ENCODE peak calls at places on chromosome 17, in four cellular contexts. N is substantia nigra, A is uterus, B is aorta. U is an unnamed sample.
A peak's percentile ranks its signal among the peaks of the same experiment; 100 is the strongest.

GRCh38 chr17:74282587-74283370 is 8.7 kb downstream of the DNAI2 start:
- DNase-seq in N (no peak), A (no peak), B (no peak), U (no peak)

GRCh38 chr17:65078441-65079160 is 22.1 kb upstream of the GNA13 start:
- DNase-seq in N (peak; percentile 58), A (no peak), B (no peak), U (no peak)

GRCh38 chr17:45735488-45735887 is 48.6 kb upstream of the CRHR1 start:
- DNase-seq in N (no peak), A (no peak), B (no peak), U (no peak)

GRCh38 chr17:2975469-2975958 is 87.9 kb downstream of the OR1D5 start:
- DNase-seq in N (no peak), A (no peak), B (no peak), U (no peak)

GRCh38 chr17:42843358-42843934 is 934 bp upstream of the AOC2 start:
- DNase-seq in N (no peak), A (no peak), B (no peak), U (peak; percentile 23)

GRCh38 chr17:2214047-2214717 is 89.4 kb downstream of the SMG6 start:
- DNase-seq in N (peak; percentile 83), A (peak; percentile 69), B (peak; percentile 86), U (peak; percentile 61)

GRCh38 chr17:4900231-4901107 is 1.1 kb downstream of the C17orf107 start:
- DNase-seq in N (no peak), A (no peak), B (no peak), U (no peak)

GRCh38 chr17:50853015-50853615 is 13.0 kb downstream of the TOB1 start:
- DNase-seq in N (no peak), A (no peak), B (no peak), U (no peak)

GRCh38 chr17:31556969-31557620 is 165.6 kb downstream of the RAB11FIP4 start:
- DNase-seq in N (no peak), A (no peak), B (no peak), U (no peak)

GRCh38 chr17:60573139-60573975 is 26.6 kb upstream of the PPM1D start:
- DNase-seq in N (no peak), A (peak; percentile 30), B (no peak), U (no peak)

GRCh38 chr17:58277726-58278595 is 2.8 kb downstream of the MPO start:
- DNase-seq in N (no peak), A (no peak), B (no peak), U (no peak)

GRCh38 chr17:45162022-45162687 is 480 bp downstream of the HEXIM2 start:
- DNase-seq in N (peak; percentile 39), A (no peak), B (no peak), U (no peak)

GRCh38 chr17:56489980-56490379 is 103.5 kb upstream of the NOG start:
- DNase-seq in N (no peak), A (no peak), B (no peak), U (no peak)

GRCh38 chr17:1227917-1228751 is 42.1 kb upstream of the BHLHA9 start:
- DNase-seq in N (no peak), A (no peak), B (no peak), U (no peak)

GRCh38 chr17:50887705-50888245 is 21.6 kb upstream of the TOB1 start:
- DNase-seq in N (no peak), A (no peak), B (no peak), U (no peak)

GRCh38 chr17:77132411-77133086 is 8.2 kb upstream of the SEC14L1 start:
- DNase-seq in N (no peak), A (no peak), B (no peak), U (no peak)

GRCh38 chr17:62149961-62150360 is 84.9 kb upstream of the MED13 start:
- DNase-seq in N (no peak), A (no peak), B (no peak), U (no peak)

DNA sequence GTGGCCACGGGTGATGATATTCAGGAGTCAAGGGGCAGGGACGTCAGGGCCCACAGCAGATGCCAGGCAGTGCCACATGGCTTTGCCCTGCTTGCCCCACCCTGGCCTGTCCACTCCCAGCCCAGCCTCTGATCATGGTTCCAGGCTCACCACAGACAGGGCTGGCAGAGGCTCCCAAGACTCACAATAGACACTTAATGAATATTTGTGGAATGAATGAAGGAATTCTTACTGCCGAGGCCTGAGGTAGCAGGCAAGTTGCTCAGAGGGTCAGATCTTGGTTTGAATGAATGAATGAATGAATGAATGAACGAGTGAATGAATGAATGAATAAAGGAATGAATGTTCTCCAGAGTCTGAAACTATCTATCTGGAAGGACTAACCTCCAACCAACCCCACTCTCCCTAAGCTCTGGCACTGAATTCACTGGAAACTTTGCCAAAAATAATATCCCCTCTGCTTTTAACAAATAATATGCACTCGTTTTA is 60.9 kb downstream of the RAI1 start:
- DNase-seq in N (peak; percentile 48), A (no peak), B (no peak), U (no peak)
- H3K27ac ChIP-seq in N (peak overlapping the region; percentile 99), A (peak overlapping the region; percentile 81), B (no peak overlapping the region), U (peak overlapping the region; percentile 95)

GRCh38 chr17:47934856-47935255 is 6.5 kb upstream of the PNPO start:
- DNase-seq in N (no peak), A (no peak), B (peak; percentile 10), U (no peak)
- H3K27ac ChIP-seq in N (no peak overlapping the region), A (no peak overlapping the region), B (no peak overlapping the region), U (no peak overlapping the region)

GRCh38 chr17:82246040-82246364 is 17.2 kb downstream of the SLC16A3 start:
- DNase-seq in N (no peak), A (no peak), B (no peak), U (no peak)
- H3K27ac ChIP-seq in N (peak overlapping the region; percentile 30), A (peak overlapping the region; percentile 73), B (no peak overlapping the region), U (no peak overlapping the region)

DNA sequence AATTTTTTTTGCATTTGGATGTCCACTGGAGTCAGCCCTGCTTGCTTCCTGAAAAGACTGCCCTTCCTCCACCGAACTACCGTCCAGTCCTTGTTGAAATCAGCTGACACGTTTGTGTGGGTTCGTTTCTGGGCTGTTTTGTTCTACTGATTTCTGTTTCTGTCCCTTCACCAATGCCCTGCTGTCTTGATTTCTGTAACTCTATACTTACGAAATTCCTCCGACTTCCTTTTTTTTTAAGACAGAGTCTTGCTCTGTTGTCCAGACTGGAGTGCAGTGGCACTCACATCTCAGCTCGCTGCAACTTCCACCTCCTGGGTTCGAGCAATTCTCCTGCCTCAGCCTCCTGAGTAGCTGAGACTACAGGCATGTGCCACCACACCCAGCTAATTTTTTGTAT is 8.4 kb upstream of the GAA start:
- DNase-seq in N (peak; percentile 15), A (no peak), B (peak; percentile 15), U (no peak)
- H3K27ac ChIP-seq in N (no peak overlapping the region), A (no peak overlapping the region), B (no peak overlapping the region), U (peak overlapping the region; percentile 19)

GRCh38 chr17:27497696-27498095 is 41.4 kb downstream of the KSR1 start:
- DNase-seq in N (no peak), A (no peak), B (peak; percentile 24), U (no peak)

GRCh38 chr17:27498615-27499316 is 42.5 kb downstream of the KSR1 start:
- DNase-seq in N (no peak), A (no peak), B (peak; percentile 41), U (no peak)

GRCh38 chr17:27502526-27503324 is 46.5 kb downstream of the KSR1 start:
- DNase-seq in N (peak; percentile 43), A (no peak), B (peak; percentile 61), U (no peak)

GRCh38 chr17:27496971-27497370 is 40.7 kb downstream of the KSR1 start:
- DNase-seq in N (no peak), A (no peak), B (no peak), U (no peak)

GRCh38 chr17:27499451-27500265 is 43.4 kb downstream of the KSR1 start:
- DNase-seq in N (no peak), A (no peak), B (peak; percentile 60), U (no peak)
- H3K27ac ChIP-seq in N (peak overlapping the region; percentile 63), A (no peak overlapping the region), B (no peak overlapping the region), U (peak overlapping the region; percentile 73)

DNA sequence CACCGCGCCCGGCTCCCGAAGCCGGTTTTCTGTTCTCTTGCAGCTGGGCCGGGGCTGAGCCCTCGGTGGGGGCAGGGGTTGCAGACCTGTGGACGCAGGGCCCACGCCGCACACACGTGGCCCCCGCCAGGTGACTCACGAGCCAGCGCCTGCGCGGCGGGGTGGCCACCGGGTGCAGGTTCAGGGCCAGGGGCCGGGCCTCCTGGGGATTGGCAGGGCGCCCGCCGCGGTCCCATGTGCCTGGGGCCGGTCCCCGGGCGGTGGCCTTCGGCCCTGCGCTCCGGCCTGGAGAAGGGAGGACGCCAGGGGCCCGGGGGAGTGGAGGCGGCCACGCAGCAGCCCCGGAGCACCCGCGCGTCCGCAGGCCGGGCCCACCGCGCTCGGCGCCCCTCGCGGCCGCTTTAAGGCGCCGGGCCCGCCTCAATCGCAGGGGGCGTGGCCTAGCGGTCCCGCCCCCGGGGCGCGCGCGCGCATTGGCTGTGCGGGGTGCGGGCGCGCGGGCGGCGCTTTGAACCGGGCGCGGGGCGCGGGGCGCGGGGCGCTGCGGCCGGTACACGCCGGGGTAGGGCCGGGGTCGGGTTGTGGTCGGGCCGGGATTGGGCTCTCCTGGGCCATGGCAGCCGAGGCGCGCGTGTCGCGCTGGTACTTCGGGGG is at the start of gene SLC25A10:
- DNase-seq in N (peak; percentile 72), A (peak; percentile 51), B (peak; percentile 89), U (no peak)
- H3K27ac ChIP-seq in N (peak within 1 kb of the TSS; percentile 42), A (no peak within 1 kb of the TSS), B (no peak within 1 kb of the TSS), U (no peak within 1 kb of the TSS)

GRCh38 chr17:79341529-79341780 is 266.8 kb downstream of the ENGASE start:
- DNase-seq in N (no peak), A (no peak), B (no peak), U (no peak)

GRCh38 chr17:79341816-79342215 is 267.2 kb downstream of the ENGASE start:
- DNase-seq in N (no peak), A (no peak), B (no peak), U (no peak)

GRCh38 chr17:79340286-79340685 is 265.7 kb downstream of the ENGASE start:
- DNase-seq in N (no peak), A (no peak), B (peak; percentile 20), U (no peak)

GRCh38 chr17:79342376-79342775 is 267.8 kb downstream of the ENGASE start:
- DNase-seq in N (no peak), A (no peak), B (no peak), U (no peak)

DNA sequence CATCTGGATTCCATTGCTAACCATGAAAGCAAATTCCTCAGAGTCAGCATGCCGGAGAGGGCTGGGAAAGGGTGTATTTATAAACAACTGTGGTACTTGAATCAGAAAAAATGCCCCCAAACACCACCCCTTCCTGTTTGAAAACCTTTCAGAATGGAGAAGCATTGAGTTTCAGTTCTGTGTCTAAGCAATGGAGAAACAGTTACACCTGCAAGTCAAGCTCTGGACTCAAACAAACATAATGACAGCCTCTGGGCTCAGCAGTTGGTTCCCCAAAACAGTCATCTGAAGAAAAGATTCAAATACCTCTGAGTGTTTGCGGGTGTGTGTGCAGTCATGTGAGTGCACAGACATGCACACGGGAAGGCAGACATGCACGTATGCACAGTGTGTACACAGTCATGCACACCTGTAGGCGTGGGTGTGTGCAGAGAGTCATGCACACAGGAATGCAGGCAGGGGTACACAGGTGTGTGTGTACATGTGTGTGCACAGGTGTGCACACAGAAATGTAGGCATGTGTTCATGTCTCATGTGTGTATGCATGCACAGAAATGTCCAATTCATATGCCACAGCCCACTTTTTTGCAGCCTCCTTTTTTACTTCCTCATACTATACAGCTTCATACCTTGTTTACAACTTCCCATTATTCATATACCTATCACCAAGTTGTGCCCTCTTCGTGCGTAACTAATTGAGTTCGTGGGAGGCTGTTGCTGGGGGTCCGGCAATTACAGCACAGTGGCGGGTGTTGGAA is 266.3 kb downstream of the ENGASE start:
- DNase-seq in N (no peak), A (no peak), B (peak; percentile 19), U (no peak)
- H3K27ac ChIP-seq in N (no peak overlapping the region), A (no peak overlapping the region), B (no peak overlapping the region), U (no peak overlapping the region)

U was measured in caudate nucleus.